ENCODE peak calls at places on chromosomes 13 and 19, in five cellular contexts. One of them, this sample, is unnamed. For H3K4me1, the result is how much of the 10 kb centered on the place peaks cover.

GRCh38 chr19:2549701-2550191 is 73.8 kb downstream of the GADD45B start:
- DNase-seq in adrenal gland: peak
- DNase-seq in OCI-LY7: no peak
- DNase-seq in colonic mucosa: peak
- DNase-seq in psoas muscle: peak
- DNase-seq in this sample: peak

GRCh38 chr13:63438951-63439350 is 2023.3 kb upstream of the PCDH20 start:
- DNase-seq in colonic mucosa: no peak
- DNase-seq in psoas muscle: no peak
- DNase-seq in adrenal gland: no peak
- DNase-seq in OCI-LY7: no peak
- DNase-seq in this sample: no peak

GRCh38 chr13:84279166-84279565 is 396.9 kb upstream of the SLITRK1 start:
- DNase-seq in adrenal gland: no peak
- DNase-seq in colonic mucosa: no peak
- DNase-seq in psoas muscle: no peak
- DNase-seq in OCI-LY7: no peak
- DNase-seq in this sample: no peak

GRCh38 chr19:28961772-28962500 is 251.0 kb downstream of the UQCRFS1 start:
- DNase-seq in psoas muscle: no peak
- DNase-seq in adrenal gland: no peak
- DNase-seq in colonic mucosa: no peak
- DNase-seq in OCI-LY7: no peak
- DNase-seq in this sample: no peak

GRCh38 chr13:75825161-75825560 is 189.0 kb downstream of the LMO7 start:
- DNase-seq in psoas muscle: no peak
- DNase-seq in adrenal gland: no peak
- DNase-seq in OCI-LY7: no peak
- DNase-seq in colonic mucosa: no peak
- DNase-seq in this sample: no peak

GRCh38 chr13:45229172-45229571 is 28.3 kb upstream of the KCTD4 start:
- DNase-seq in psoas muscle: no peak
- DNase-seq in colonic mucosa: no peak
- DNase-seq in OCI-LY7: no peak
- DNase-seq in adrenal gland: no peak
- DNase-seq in this sample: no peak

GRCh38 chr13:77620138-77620537 is 77.3 kb upstream of the SLAIN1 start:
- DNase-seq in psoas muscle: no peak
- DNase-seq in OCI-LY7: no peak
- DNase-seq in colonic mucosa: no peak
- DNase-seq in adrenal gland: no peak
- DNase-seq in this sample: no peak

GRCh38 chr19:8254286-8255001 is 45.3 kb downstream of the CERS4 start:
- DNase-seq in OCI-LY7: no peak
- DNase-seq in adrenal gland: no peak
- DNase-seq in psoas muscle: peak
- DNase-seq in colonic mucosa: no peak
- DNase-seq in this sample: no peak

GRCh38 chr19:34959021-34959420 is 5.0 kb downstream of the ZNF792 start:
- DNase-seq in adrenal gland: no peak
- DNase-seq in OCI-LY7: no peak
- DNase-seq in colonic mucosa: no peak
- DNase-seq in psoas muscle: no peak
- DNase-seq in this sample: no peak

GRCh38 chr19:15417699-15418098 is 1.1 kb downstream of the AKAP8L start:
- DNase-seq in OCI-LY7: peak
- DNase-seq in adrenal gland: peak
- DNase-seq in psoas muscle: peak
- DNase-seq in colonic mucosa: no peak
- DNase-seq in this sample: no peak

GRCh38 chr13:30192320-30193093 is 114.8 kb downstream of the KATNAL1 start:
- DNase-seq in adrenal gland: no peak
- DNase-seq in psoas muscle: no peak
- DNase-seq in OCI-LY7: no peak
- DNase-seq in colonic mucosa: no peak
- DNase-seq in this sample: no peak

GRCh38 chr19:51811344-51811743 is 16.4 kb downstream of the FPR3 start:
- DNase-seq in psoas muscle: peak
- DNase-seq in adrenal gland: peak
- DNase-seq in colonic mucosa: no peak
- DNase-seq in OCI-LY7: no peak
- DNase-seq in this sample: no peak

GRCh38 chr19:48548253-48548911 is 3.6 kb upstream of the SULT2B1 start:
- DNase-seq in colonic mucosa: no peak
- DNase-seq in adrenal gland: no peak
- DNase-seq in OCI-LY7: no peak
- DNase-seq in psoas muscle: no peak
- DNase-seq in this sample: no peak

GRCh38 chr19:50686310-50687032 is 33.1 kb downstream of the SHANK1 start:
- DNase-seq in psoas muscle: no peak
- DNase-seq in colonic mucosa: no peak
- DNase-seq in OCI-LY7: no peak
- DNase-seq in adrenal gland: no peak
- DNase-seq in this sample: no peak
- H3K4me1 ChIP-seq in psoas muscle: under half
- H3K4me1 ChIP-seq in colonic mucosa: under half
- H3K4me1 ChIP-seq in OCI-LY7: under half
- H3K4me1 ChIP-seq in adrenal gland: under half
- H3K4me1 ChIP-seq in this sample: under half

GRCh38 chr13:50152224-50152623 is 137.0 kb downstream of the KCNRG start:
- DNase-seq in OCI-LY7: peak
- DNase-seq in adrenal gland: no peak
- DNase-seq in colonic mucosa: no peak
- DNase-seq in psoas muscle: no peak
- DNase-seq in this sample: no peak

GRCh38 chr13:50153888-50154287 is 138.6 kb downstream of the KCNRG start:
- DNase-seq in adrenal gland: no peak
- DNase-seq in psoas muscle: no peak
- DNase-seq in OCI-LY7: no peak
- DNase-seq in colonic mucosa: no peak
- DNase-seq in this sample: no peak

GRCh38 chr13:50154697-50155096 is 139.5 kb downstream of the KCNRG start:
- DNase-seq in colonic mucosa: no peak
- DNase-seq in psoas muscle: no peak
- DNase-seq in OCI-LY7: no peak
- DNase-seq in adrenal gland: no peak
- DNase-seq in this sample: no peak

GRCh38 chr13:50153401-50153800 is 138.2 kb downstream of the KCNRG start:
- DNase-seq in OCI-LY7: peak
- DNase-seq in colonic mucosa: no peak
- DNase-seq in adrenal gland: no peak
- DNase-seq in psoas muscle: no peak
- DNase-seq in this sample: no peak

GRCh38 chr13:50152655-50153309 is 137.5 kb downstream of the KCNRG start:
- DNase-seq in adrenal gland: no peak
- DNase-seq in colonic mucosa: no peak
- DNase-seq in OCI-LY7: peak
- DNase-seq in psoas muscle: no peak
- DNase-seq in this sample: no peak
- H3K4me3 ChIP-seq in adrenal gland: no peak
- H3K4me3 ChIP-seq in colonic mucosa: no peak
- H3K4me3 ChIP-seq in OCI-LY7: peak
- H3K4me3 ChIP-seq in psoas muscle: peak
- H3K4me3 ChIP-seq in this sample: no peak

GRCh38 chr19:53882391-53883050 is 524 bp downstream of the PRKCG start:
- DNase-seq in OCI-LY7: no peak
- DNase-seq in psoas muscle: peak
- DNase-seq in adrenal gland: no peak
- DNase-seq in colonic mucosa: no peak
- DNase-seq in this sample: peak
- TF ChIP-seq CTCF in OCI-LY7: no peak
- TF ChIP-seq CTCF in psoas muscle: no peak
- TF ChIP-seq CTCF in adrenal gland: no peak
- TF ChIP-seq CTCF in colonic mucosa: peak
- TF ChIP-seq CTCF in this sample: no peak

DNA sequence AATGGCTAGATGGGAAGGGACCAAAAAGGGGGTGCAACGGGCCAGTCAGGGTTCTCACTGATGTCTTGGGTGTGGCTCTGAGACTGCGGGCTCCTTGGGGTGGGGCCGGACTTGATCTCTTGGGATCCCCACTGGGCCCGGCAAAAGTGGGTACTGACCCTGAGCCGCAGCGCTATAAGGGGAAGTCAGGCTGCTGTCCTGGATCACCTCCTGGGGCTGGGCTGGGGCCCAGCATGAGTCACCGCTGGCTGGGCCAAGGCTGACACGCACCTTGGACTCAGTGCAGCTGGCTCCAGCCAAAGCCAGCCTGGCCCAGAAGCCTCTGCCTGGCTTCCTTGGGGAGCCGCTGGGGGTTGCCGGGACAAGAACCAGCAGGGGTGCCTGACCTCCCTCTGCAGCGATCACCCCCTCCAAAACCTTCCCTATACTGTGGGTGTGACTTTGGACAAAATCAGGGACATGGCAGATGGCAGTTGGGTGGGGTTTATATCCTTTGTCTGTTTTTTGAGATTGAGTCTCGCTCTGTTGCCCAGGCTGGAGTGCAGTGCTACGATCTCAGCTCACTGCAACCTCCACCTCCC is 614 bp upstream of the IQCN start:
- DNase-seq in adrenal gland: peak
- DNase-seq in psoas muscle: peak
- DNase-seq in colonic mucosa: peak
- DNase-seq in OCI-LY7: no peak
- DNase-seq in this sample: peak
- H3K4me1 ChIP-seq in adrenal gland: under half
- H3K4me1 ChIP-seq in psoas muscle: half or more
- H3K4me1 ChIP-seq in colonic mucosa: under half
- H3K4me1 ChIP-seq in OCI-LY7: under half
- H3K4me1 ChIP-seq in this sample: half or more

DNA sequence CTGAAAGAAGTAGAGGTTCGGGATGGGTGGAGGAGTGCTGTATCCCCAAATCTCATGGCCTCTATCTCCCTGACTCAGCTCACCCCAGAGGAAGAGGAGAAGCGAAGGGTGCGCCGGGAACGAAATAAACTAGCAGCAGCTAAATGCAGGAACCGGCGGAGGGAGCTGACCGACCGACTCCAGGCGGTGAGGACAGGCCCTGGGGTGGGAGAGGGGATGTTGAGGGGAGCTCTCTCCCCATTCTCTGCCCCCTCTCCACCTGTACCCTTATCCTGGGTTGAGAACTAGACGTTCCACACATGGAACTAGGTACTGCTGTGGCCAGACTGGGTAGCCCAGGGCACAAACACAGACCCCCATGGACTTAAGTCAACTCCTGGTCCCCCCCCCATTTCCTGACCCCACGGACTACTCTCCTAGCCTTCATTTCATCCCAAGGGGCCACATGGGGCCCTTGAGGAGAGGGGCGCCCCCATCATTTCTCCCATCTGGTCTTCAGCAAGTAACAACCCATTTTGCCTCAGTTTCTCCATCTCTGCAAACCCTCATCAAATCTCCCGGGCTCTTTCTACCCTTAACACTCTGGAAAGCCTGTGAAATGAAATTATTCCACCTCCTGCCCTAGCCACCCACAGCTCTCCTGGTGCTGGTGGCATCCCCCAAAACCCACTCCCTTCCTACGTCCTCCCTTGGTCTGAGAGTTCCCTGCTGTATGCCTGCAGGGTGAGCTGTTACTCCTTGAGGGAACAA is 3.5 kb downstream of the FOSB start:
- DNase-seq in psoas muscle: no peak
- DNase-seq in colonic mucosa: no peak
- DNase-seq in OCI-LY7: no peak
- DNase-seq in adrenal gland: no peak
- DNase-seq in this sample: no peak
- H3K4me3 ChIP-seq in psoas muscle: no peak
- H3K4me3 ChIP-seq in colonic mucosa: no peak
- H3K4me3 ChIP-seq in OCI-LY7: no peak
- H3K4me3 ChIP-seq in adrenal gland: no peak
- H3K4me3 ChIP-seq in this sample: no peak

DNA sequence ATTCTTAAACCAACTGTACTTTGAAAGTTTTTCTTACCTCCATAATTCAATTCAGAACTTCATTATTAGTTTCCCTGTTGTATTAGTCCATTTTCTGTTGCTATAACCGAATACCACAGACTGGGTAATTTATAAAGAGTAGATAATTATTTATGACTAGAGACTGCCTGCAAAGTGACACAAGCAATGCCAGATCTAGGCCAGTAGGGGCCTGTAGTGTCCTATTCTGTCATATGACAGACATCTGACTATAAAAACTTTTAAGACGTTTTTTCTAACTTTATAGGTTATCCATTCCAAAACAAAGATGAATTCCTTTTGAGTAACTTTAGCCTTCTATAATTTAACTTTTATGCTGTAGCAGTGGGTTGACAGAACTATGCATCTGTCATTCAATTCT is 2783.8 kb downstream of the PCDH9 start:
- DNase-seq in OCI-LY7: no peak
- DNase-seq in psoas muscle: no peak
- DNase-seq in adrenal gland: no peak
- DNase-seq in colonic mucosa: no peak
- DNase-seq in this sample: no peak
- TF ChIP-seq CTCF in OCI-LY7: peak
- TF ChIP-seq CTCF in psoas muscle: no peak
- TF ChIP-seq CTCF in adrenal gland: no peak
- TF ChIP-seq CTCF in colonic mucosa: no peak
- TF ChIP-seq CTCF in this sample: no peak

DNA sequence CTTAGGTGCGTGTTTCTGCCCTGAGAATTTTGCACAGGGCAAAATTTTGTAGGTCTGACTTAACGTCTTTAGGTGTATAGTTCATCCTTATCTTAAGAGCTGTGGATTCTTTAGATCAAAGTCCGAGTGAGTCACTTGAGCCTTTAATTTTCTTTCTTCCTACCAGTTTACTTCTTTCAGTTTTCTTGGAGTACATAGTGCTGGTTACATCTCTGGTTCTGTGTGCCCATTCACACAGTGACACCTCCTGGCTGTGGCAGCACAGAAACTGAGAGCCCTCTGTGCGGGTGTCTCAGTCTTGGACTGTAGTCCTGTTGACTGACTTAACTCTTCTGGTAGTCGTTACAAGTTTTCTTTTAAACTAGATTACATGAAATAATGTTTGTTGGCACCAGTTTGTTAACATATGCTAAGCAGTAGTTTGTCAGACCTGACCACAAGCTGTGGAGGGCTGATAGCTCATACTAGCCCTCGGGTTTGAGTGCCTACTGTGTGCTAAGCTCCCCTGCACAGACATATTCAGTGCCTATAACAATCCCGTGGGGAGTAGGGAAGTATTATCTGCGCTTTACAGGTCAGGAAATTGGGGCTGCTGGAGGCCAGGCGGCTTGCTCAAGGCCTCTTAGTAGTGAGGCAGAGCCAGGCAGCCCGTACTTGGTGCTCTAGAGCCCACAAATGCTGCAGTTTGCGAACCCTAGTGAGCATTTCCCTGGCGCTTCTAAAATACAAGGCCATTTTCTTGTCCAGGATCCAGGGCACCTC is 1.6 kb downstream of the GATAD2A start:
- DNase-seq in adrenal gland: peak
- DNase-seq in colonic mucosa: peak
- DNase-seq in OCI-LY7: peak
- DNase-seq in psoas muscle: peak
- DNase-seq in this sample: peak
- H3K4me1 ChIP-seq in adrenal gland: under half
- H3K4me1 ChIP-seq in colonic mucosa: under half
- H3K4me1 ChIP-seq in OCI-LY7: under half
- H3K4me1 ChIP-seq in psoas muscle: half or more
- H3K4me1 ChIP-seq in this sample: under half

This sample was measured in mucosa of descending colon.